ENCODE peak calls at places on chromosomes 16 and 17, in six cellular contexts. H is GM23248, P is PC-3, U is neural progenitor cell, E is hepatocyte, S is HCT116. F is an unnamed sample.

GRCh38 chr16:19168173-19169080 is at the start of gene SYT17:
- DNase-seq in H (peak; percentile 29), P (peak; percentile 21), U (peak; percentile 68), E (peak; percentile 68), S (no peak), F (no peak)

GRCh38 chr17:47855737-47856136 is 4.8 kb upstream of the SP6 start:
- DNase-seq in H (no peak), P (no peak), U (no peak), E (no peak), S (no peak), F (no peak)

GRCh38 chr17:1188812-1189211 is 9.0 kb upstream of the ABR start:
- DNase-seq in H (peak; percentile 87), P (no peak), U (no peak), E (no peak), S (no peak), F (peak; percentile 64)

GRCh38 chr17:58007781-58008706 is 998 bp upstream of the SRSF1 start:
- DNase-seq in H (peak; percentile 56), P (no peak), U (no peak), E (no peak), S (no peak), F (no peak)

GRCh38 chr17:49525831-49526741 is 31.0 kb downstream of the NGFR start:
- DNase-seq in H (no peak), P (no peak), U (no peak), E (peak; percentile 3), S (no peak), F (no peak)

GRCh38 chr16:81863630-81864352 is 84.7 kb downstream of the PLCG2 start:
- DNase-seq in H (no peak), P (no peak), U (peak; percentile 33), E (no peak), S (no peak), F (peak; percentile 91)

GRCh38 chr17:36901506-36901905 is 35.8 kb upstream of the LHX1 start:
- DNase-seq in H (peak; percentile 18), P (no peak), U (peak; percentile 47), E (peak; percentile 48), S (no peak), F (no peak)

GRCh38 chr17:332558-333322 is 19.9 kb downstream of the RPH3AL start:
- DNase-seq in H (peak; percentile 61), P (no peak), U (no peak), E (no peak), S (no peak), F (no peak)

GRCh38 chr16:50591209-50591608 is 43.0 kb downstream of the NKD1 start:
- DNase-seq in H (no peak), P (no peak), U (no peak), E (no peak), S (no peak), F (no peak)

GRCh38 chr16:65574311-65574966 is 452.6 kb upstream of the CDH11 start:
- DNase-seq in H (no peak), P (no peak), U (no peak), E (no peak), S (no peak), F (no peak)

GRCh38 chr16:64468515-64469090 is 653.3 kb downstream of the CDH11 start:
- DNase-seq in H (no peak), P (no peak), U (no peak), E (no peak), S (no peak), F (no peak)

GRCh38 chr17:80727409-80727755 is 182.7 kb downstream of the RPTOR start:
- DNase-seq in H (no peak), P (no peak), U (no peak), E (no peak), S (no peak), F (no peak)

GRCh38 chr17:48241131-48241591 is 133.6 kb downstream of the SNX11 start:
- DNase-seq in H (peak; percentile 82), P (peak; percentile 87), U (no peak), E (peak; percentile 25), S (peak; percentile 88), F (no peak)

GRCh38 chr17:4160294-4160859 is 17.4 kb downstream of the CYB5D2 start:
- DNase-seq in H (no peak), P (no peak), U (no peak), E (no peak), S (no peak), F (no peak)

GRCh38 chr17:73013816-73014663 is 78.4 kb downstream of the SLC39A11 start:
- DNase-seq in H (peak; percentile 3), P (peak; percentile 57), U (peak; percentile 44), E (no peak), S (peak; percentile 73), F (peak; percentile 11)

GRCh38 chr17:43018932-43019331 is 3.3 kb downstream of the VAT1 start:
- DNase-seq in H (peak; percentile 24), P (no peak), U (no peak), E (no peak), S (no peak), F (no peak)

GRCh38 chr17:83202002-83203000 is 122.9 kb downstream of the METRNL start:
- DNase-seq in H (peak; percentile 25), P (no peak), U (no peak), E (no peak), S (no peak), F (no peak)

GRCh38 chr16:57618306-57619132 is 9.9 kb upstream of the ADGRG1 start:
- DNase-seq in H (peak; percentile 25), P (peak; percentile 53), U (no peak), E (no peak), S (no peak), F (no peak)

GRCh38 chr17:32007463-32008298 is 498 bp downstream of the LRRC37B start:
- DNase-seq in H (peak; percentile 61), P (peak; percentile 24), U (peak; percentile 67), E (peak; percentile 59), S (no peak), F (peak; percentile 59)

GRCh38 chr17:69287168-69287567 is 39.8 kb downstream of the ABCA5 start:
- DNase-seq in H (peak; percentile 14), P (peak; percentile 90), U (no peak), E (no peak), S (peak; percentile 16), F (no peak)

GRCh38 chr17:42568341-42569111 is 1.6 kb downstream of the MLX start:
- DNase-seq in H (no peak), P (no peak), U (no peak), E (no peak), S (no peak), F (no peak)

GRCh38 chr16:2976673-2977072 is 3.6 kb downstream of the PKMYT1 start:
- DNase-seq in H (no peak), P (no peak), U (no peak), E (no peak), S (no peak), F (no peak)

GRCh38 chr16:54236761-54237160 is 49.8 kb downstream of the IRX3 start:
- DNase-seq in H (peak; percentile 85), P (no peak), U (no peak), E (no peak), S (no peak), F (no peak)

GRCh38 chr17:79133214-79133613 is 58.6 kb downstream of the ENGASE start:
- DNase-seq in H (no peak), P (no peak), U (no peak), E (no peak), S (no peak), F (no peak)

GRCh38 chr17:79132271-79133064 is 57.8 kb downstream of the ENGASE start:
- DNase-seq in H (no peak), P (no peak), U (no peak), E (no peak), S (no peak), F (no peak)

GRCh38 chr17:79135628-79136405 is 61.2 kb downstream of the ENGASE start:
- DNase-seq in H (no peak), P (no peak), U (no peak), E (no peak), S (no peak), F (no peak)

GRCh38 chr17:79135011-79135410 is 60.4 kb downstream of the ENGASE start:
- DNase-seq in H (no peak), P (no peak), U (no peak), E (no peak), S (no peak), F (no peak)

DNA sequence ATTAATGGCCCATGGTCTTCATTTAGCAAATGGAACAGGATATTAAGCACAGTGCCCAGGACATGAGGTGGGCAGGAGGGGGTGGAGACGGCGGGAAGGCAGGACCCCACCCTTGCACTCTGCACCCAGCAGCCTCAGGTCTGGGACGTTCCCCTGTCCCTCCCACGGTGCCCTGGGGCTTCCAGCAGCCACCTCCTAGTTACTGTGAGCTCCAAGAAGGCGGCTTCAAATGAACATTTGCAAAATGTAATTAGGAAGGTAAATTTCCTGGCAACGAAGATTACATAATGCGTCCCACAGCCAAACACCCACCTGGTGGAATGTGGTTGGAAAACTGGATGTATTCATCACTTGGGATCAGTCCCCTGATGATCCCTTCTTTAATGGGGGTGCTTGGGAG is 59.4 kb downstream of the ENGASE start:
- DNase-seq in H (no peak), P (no peak), U (no peak), E (no peak), S (no peak), F (no peak)
- TF ChIP-seq EZH2phosphoT487 in H (no peak), P (no peak), U (no peak), E (no peak), S (no peak), F (no peak)

DNA sequence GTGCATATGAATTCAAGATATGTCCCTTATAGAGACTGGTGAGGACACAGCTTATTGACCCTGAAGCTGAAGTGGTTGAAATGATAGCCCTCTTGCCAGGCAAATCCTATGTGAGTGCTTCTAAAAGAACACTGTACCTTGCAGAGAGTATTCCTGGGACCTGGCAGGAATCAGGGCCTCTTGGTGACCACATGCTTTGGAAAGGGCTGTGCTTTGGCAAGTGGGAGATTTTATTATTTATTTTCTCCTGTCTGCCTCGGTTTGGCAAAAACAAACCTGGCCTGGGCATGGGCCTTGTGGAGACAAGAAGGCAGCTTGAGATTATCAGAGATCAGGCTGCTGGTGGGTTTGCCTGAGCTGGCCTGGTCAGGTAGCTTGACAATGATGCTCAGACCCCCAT is 24.6 kb downstream of the ABCC1 start:
- DNase-seq in H (no peak), P (no peak), U (no peak), E (no peak), S (no peak), F (no peak)
- H3K79me2 ChIP-seq in H (peaks cover 99% of the 10 kb centered on the region), P (peaks cover 86% of the 10 kb centered on the region), U (peaks cover 77% of the 10 kb centered on the region), E (peaks cover 25% of the 10 kb centered on the region), S (peaks cover 100% of the 10 kb centered on the region), F (peaks cover 82% of the 10 kb centered on the region)

DNA sequence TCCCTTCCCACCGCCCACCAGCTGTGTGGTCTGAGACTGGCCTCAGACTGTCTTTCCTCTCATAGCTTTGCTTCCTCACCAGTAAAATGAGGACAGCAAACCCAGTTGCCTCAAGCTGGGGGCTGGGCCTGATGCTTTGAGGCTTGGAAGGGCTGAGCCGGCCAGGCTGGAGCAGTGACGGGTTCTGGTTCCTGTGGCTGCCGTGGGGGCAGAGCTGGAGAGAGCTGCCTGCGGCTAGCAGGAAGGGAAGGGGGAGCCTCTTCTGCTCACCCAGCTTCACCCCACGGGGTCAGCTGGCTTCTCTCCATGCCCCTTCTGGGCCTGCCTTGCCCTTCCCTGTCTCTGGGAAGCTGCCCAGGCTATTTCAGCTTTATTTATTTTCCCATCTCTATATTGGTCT is 23.8 kb downstream of the LASP1 start:
- DNase-seq in H (peak; percentile 37), P (no peak), U (peak; percentile 13), E (no peak), S (no peak), F (no peak)
- H3K27ac ChIP-seq in H (peak overlapping the region; percentile 6), P (no peak overlapping the region), U (no peak overlapping the region), E (peak overlapping the region; percentile 16), S (no peak overlapping the region), F (peak overlapping the region; percentile 15)

GRCh38 chr17:66863820-66864219 is 28.9 kb downstream of the CACNG5 start:
- DNase-seq in H (no peak), P (no peak), U (no peak), E (no peak), S (no peak), F (no peak)

GRCh38 chr17:66860204-66860603 is 25.3 kb downstream of the CACNG5 start:
- DNase-seq in H (no peak), P (no peak), U (no peak), E (no peak), S (no peak), F (no peak)

GRCh38 chr17:66865151-66865550 is 30.2 kb downstream of the CACNG5 start:
- DNase-seq in H (peak; percentile 44), P (no peak), U (no peak), E (no peak), S (no peak), F (no peak)
- TF ChIP-seq EZH2phosphoT487 in H (no peak), P (no peak), U (no peak), E (no peak), S (no peak), F (no peak)